ENCODE peak calls at places on chromosomes 7 and 10, in four cellular contexts. A, J, C and B are unnamed samples.

GRCh38 chr10:120451968-120452367 is 5.1 kb upstream of the PLPP4 start:
- DNase-seq in J (no peak), C (no peak), A (no peak), B (no peak)

GRCh38 chr7:159113056-159113455 is 31.6 kb downstream of the VIPR2 start:
- DNase-seq in A (no peak), J (no peak), C (no peak), B (no peak)

GRCh38 chr10:958106-958505 is 26.6 kb upstream of the LARP4B start:
- DNase-seq in J (no peak), C (no peak), A (no peak), B (no peak)

GRCh38 chr10:100791254-100792058 is 46.1 kb downstream of the PAX2 start:
- DNase-seq in C (no peak), J (no peak), A (no peak), B (no peak)

GRCh38 chr10:11527068-11527467 is 84.4 kb downstream of the USP6NL start:
- DNase-seq in J (no peak), C (no peak), A (no peak), B (no peak)

GRCh38 chr7:147013820-147014219 is 897.2 kb downstream of the CNTNAP2 start:
- DNase-seq in C (no peak), J (no peak), A (no peak), B (no peak)

GRCh38 chr10:3873728-3874461 is 88.9 kb upstream of the KLF6 start:
- DNase-seq in J (peak), A (peak), C (no peak), B (no peak)

GRCh38 chr7:30974605-30975256 is 11.0 kb downstream of the GHRHR start:
- DNase-seq in J (peak), A (peak), C (peak), B (peak)

GRCh38 chr7:36711256-36711655 is 13.0 kb downstream of the AOAH start:
- DNase-seq in C (no peak), J (no peak), A (no peak), B (no peak)

GRCh38 chr10:125788156-125789034 is 12.8 kb upstream of the MMP21 start:
- DNase-seq in J (no peak), A (no peak), C (no peak), B (no peak)

GRCh38 chr7:19107392-19108147 is 9.9 kb downstream of the TWIST1 start:
- DNase-seq in J (no peak), C (no peak), A (no peak), B (peak)

GRCh38 chr7:127678947-127679346 is 27.0 kb downstream of the SND1 start:
- DNase-seq in A (no peak), J (no peak), C (no peak), B (no peak)

GRCh38 chr7:152666078-152666477 is 9.9 kb downstream of the XRCC2 start:
- DNase-seq in C (no peak), A (no peak), J (no peak), B (no peak)

GRCh38 chr7:152661479-152661878 is 14.5 kb downstream of the XRCC2 start:
- DNase-seq in J (no peak), C (no peak), A (no peak), B (no peak)

GRCh38 chr7:152663926-152664325 is 12.0 kb downstream of the XRCC2 start:
- DNase-seq in A (peak), C (no peak), J (no peak), B (no peak)

GRCh38 chr7:152663101-152663740 is 12.7 kb downstream of the XRCC2 start:
- DNase-seq in C (no peak), A (no peak), J (no peak), B (no peak)

DNA sequence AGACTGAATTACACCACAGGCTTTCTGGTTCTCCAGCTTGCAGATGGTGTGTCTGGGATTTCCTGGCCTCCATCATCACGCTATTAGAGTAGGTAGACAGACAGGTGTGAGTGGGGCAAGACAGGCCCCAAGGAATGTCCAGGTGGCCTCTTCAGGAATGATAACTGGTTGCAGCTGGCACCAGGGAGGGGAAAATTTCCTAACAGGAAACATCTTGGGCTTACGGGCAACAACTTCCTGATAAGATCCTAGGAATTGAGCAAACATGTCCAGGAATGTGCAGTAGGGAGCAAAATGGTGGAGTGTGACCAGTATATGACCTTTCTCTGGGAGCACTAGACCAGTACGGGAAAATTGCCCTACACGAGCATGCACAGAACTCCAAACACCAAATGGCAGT is 11.3 kb downstream of the XRCC2 start:
- DNase-seq in A (peak), J (no peak), C (no peak), B (no peak)
- TF ChIP-seq ELF4 in A (no peak), J (no peak), C (no peak), B (no peak)

GRCh38 chr10:43890124-43890523 is 241.4 kb upstream of the ZNF32 start:
- DNase-seq in J (no peak), C (no peak), A (no peak), B (no peak)
- TF ChIP-seq ELF4 in J (no peak), C (no peak), A (no peak), B (no peak)

DNA sequence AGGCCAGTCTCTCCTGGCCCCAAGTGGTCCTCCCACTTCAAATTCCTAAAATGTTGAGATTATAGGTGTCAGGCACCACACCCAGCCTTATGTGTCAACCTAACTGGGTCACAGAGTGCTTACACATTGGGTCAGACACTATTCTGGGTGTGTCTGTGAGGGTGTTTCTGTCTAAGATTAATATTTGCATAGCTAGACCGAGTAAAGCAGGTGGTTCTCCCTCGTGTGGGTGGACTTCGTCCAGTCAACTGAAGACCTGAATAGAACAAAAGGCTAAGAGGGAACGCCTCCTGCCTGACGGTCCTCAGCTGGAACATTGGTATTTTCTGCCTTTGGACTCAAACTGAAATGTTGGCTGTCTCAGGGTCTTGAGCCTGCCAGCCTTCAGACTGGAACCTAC is 11.5 kb downstream of the PPIF start:
- DNase-seq in J (peak), A (peak), C (no peak), B (no peak)
- TF ChIP-seq ELF4 in J (no peak), A (no peak), C (no peak), B (no peak)

DNA sequence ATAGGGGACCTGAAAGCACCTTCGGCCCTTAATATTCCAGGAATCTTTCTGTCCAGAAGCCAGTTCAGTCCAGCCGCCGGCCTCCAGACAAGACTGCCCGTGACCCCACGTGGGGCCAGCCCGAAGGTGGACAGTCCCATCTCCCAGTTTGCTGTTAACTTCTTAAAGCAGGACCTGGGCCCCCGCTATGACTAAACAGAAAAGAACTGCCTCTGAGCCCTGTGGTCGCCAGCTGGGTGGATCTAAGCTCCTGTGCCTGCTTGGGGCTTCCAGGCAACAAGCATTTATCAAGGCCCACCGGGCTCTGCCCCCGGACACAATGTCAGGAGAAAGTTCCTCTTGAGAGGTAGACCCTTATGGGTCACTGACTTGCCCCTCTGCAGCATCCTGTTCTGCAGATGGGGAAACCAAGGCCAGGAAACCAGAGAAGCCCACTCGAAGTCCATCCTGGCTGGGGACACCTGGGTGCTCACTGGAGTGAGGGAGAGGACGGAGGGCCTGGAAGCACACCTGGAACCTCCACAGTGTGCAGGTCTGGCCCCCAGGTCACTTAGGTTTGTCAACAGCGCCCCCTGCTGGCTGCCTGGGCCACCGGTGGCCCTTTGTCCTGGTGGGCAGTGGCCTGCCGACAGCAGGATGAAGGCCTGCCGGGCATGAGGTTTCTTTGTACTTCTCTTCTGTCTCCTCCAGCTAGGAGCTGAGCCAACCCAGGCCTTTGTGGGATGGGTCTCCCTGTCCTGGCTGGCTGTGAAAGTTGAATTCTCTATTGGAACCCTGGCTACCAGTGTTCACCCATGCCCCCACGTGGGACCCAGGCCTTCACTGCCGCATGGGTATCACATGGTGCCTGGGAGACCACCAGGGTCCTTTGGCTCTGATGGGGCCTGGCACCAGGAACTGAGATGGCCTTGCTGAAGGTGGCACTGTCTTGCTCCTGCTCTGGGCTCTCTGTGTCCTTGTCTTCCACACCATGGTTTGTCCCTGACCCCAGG is 128.0 kb downstream of the ZMIZ1 start:
- DNase-seq in C (peak), J (peak), A (peak), B (peak)
- TF ChIP-seq ELF4 in C (no peak), J (no peak), A (no peak), B (no peak)

DNA sequence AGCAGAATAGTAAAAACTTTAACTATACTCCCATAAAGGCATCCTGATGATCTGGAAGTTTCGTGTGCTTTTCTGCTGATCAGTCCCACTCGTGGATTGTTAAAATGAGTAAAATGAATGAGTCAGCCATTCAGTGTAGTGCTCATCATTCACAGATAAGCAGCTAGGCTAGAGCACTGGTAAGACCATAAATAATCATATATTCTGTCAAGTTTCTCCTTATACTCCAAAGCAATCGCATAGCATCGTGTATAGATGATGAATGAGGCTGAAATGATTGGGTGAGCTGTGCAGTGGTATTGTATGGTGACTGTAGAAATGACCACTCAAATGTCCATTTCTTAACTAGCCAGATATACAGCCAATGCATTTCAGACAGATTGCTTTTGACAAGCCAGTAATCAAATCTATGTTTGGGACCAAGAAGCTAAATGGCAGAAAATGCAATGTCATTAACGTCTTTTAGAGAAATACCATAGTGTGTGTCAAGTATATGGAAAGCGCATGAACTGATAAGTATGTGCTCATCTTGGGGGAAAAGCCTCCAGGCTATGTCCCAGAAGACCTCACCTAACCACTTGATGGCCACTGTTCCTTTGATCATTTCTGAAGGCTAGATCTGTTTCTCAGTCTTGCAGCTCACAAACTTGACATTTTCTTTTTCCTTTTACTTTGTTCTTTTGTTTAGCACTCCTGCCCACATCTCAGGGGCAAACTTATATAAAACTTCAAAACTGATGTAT is 227.2 kb upstream of the FAM3C start:
- DNase-seq in C (no peak), A (no peak), J (peak), B (no peak)
- TF ChIP-seq ELF4 in C (no peak), A (no peak), J (no peak), B (no peak)

GRCh38 chr10:102159051-102159597 is 6.9 kb downstream of the NOLC1 start:
- DNase-seq in C (no peak), J (no peak), A (no peak), B (no peak)
- TF ChIP-seq ELF4 in C (no peak), J (no peak), A (no peak), B (no peak)

GRCh38 chr7:69622960-69623359 is 24.7 kb downstream of the AUTS2 start:
- DNase-seq in C (no peak), J (no peak), A (peak), B (no peak)

GRCh38 chr7:69624842-69625637 is 26.8 kb downstream of the AUTS2 start:
- DNase-seq in A (no peak), C (no peak), J (no peak), B (no peak)

GRCh38 chr7:69625798-69626197 is 27.5 kb downstream of the AUTS2 start:
- DNase-seq in C (no peak), J (no peak), A (no peak), B (no peak)

GRCh38 chr7:69622014-69622818 is 23.9 kb downstream of the AUTS2 start:
- DNase-seq in A (no peak), C (no peak), J (no peak), B (no peak)

DNA sequence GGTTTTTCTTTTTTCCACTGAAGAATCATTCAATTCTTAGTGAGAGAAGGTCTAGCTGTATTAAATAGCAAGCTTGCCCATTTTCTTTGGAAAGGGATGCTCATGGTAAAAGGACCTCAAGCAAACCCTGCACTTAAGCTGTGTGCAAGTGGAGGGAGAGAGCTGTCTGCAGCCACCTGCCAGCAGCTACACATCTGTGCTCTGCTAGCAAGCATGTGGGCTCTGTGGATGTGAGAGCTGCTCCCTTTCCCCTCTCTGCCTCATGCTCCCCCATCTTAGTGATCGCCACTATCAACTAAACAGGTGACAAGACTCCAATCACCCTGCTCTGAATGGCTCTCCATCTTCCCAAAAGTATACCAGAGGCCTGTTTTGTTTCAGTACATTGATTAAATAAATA is 26.2 kb downstream of the AUTS2 start:
- DNase-seq in A (no peak), C (no peak), J (no peak), B (no peak)
- TF ChIP-seq ELF4 in A (no peak), C (no peak), J (no peak), B (no peak)

DNA sequence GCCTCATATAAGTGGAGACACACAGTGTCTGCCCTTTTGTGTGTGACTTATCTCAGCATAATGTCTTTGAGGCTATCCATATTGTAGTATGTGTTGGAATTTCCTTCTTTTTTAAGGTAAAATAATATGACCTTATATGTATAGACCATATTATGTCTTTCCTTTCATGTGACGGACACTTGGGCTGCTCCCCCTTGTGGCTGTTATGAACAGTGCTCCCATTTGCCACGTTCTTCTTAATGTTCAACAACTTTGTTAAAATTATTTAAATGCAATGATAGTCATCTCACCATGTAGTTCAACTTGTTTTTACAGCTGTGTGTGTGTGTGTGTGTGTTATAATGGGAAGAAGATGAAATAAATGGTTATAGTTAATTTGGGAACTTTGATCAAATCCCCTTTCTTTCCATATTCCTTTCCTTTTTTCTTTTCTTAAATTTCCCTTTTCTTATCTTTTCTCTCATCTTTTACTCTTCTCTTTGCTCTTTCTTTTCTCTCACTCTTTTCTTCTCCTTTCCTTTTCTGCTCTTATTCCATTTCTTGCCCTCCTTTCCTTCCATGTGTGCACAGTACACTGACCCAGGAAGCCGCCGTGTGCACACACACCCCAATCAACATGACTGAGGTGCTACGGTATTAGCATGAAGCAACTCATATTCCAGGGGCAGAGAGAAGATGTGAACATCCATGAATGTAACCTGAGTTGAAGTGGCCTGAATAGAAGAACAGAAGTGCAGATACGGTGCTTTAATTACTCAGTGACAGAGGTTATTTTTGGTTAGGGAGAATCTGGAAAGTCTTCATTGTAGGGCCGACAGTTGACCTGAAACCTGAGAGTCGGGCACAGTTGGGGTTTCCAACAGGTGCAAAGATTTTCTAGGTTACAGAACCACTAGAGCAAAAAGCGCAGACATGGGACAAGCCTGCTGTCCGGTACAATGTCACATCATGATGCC is 596.7 kb downstream of the SDK1 start:
- DNase-seq in A (peak), J (peak), C (peak), B (peak)
- TF ChIP-seq ELF4 in A (no peak), J (no peak), C (no peak), B (no peak)

GRCh38 chr7:74033372-74034311 is 5.7 kb downstream of the ELN start:
- DNase-seq in J (peak), C (no peak), A (no peak), B (no peak)
- TF ChIP-seq ELF4 in J (no peak), C (no peak), A (no peak), B (no peak)

GRCh38 chr10:13555884-13556529 is 27.2 kb upstream of the BEND7 start:
- DNase-seq in C (no peak), A (no peak), J (no peak), B (no peak)
- TF ChIP-seq ELF4 in C (no peak), A (no peak), J (no peak), B (no peak)